ENCODE peak calls at places on chromosomes 13 and 19, in ten cellular contexts. One of them, this sample, is unnamed.

GRCh38 chr13:78679329-78679728 is 20.4 kb upstream of the OBI1 start:
- DNase-seq in lung: no peak
- DNase-seq in fibroblast of the conjunctiva: no peak
- DNase-seq in stimulated activated CD4-positive, alpha-beta T cell treated with anti-CD3 and anti-CD28 coated beads, Interleukin-2, amount 100 ng/mL, for 24 hours: no peak
- DNase-seq in T1000: no peak
- DNase-seq in GM23248: no peak
- DNase-seq in NCI-H1694: no peak
- DNase-seq in NCI-H1436: no peak
- DNase-seq in brain microvascular endothelial cell: no peak
- DNase-seq in NCI-H1105 treated with DMSO at 0.1 percent for 48 hours: no peak
- DNase-seq in this sample: no peak

GRCh38 chr13:31747271-31747670 is 7.9 kb downstream of the RXFP2 start:
- DNase-seq in lung: no peak
- DNase-seq in brain microvascular endothelial cell: no peak
- DNase-seq in NCI-H1436: no peak
- DNase-seq in fibroblast of the conjunctiva: no peak
- DNase-seq in NCI-H1694: no peak
- DNase-seq in stimulated activated CD4-positive, alpha-beta T cell treated with anti-CD3 and anti-CD28 coated beads, Interleukin-2, amount 100 ng/mL, for 24 hours: no peak
- DNase-seq in NCI-H1105 treated with DMSO at 0.1 percent for 48 hours: no peak
- DNase-seq in T1000: no peak
- DNase-seq in GM23248: no peak
- DNase-seq in this sample: no peak

GRCh38 chr13:42478531-42479156 is 95.3 kb upstream of the TNFSF11 start:
- DNase-seq in NCI-H1694: peak; percentile 7
- DNase-seq in stimulated activated CD4-positive, alpha-beta T cell treated with anti-CD3 and anti-CD28 coated beads, Interleukin-2, amount 100 ng/mL, for 24 hours: no peak
- DNase-seq in NCI-H1436: no peak
- DNase-seq in GM23248: peak; percentile 34
- DNase-seq in fibroblast of the conjunctiva: no peak
- DNase-seq in brain microvascular endothelial cell: peak; percentile 60
- DNase-seq in T1000: no peak
- DNase-seq in NCI-H1105 treated with DMSO at 0.1 percent for 48 hours: no peak
- DNase-seq in lung: no peak
- DNase-seq in this sample: no peak

GRCh38 chr19:46725859-46726393 is 9.0 kb upstream of the PRKD2 start:
- DNase-seq in T1000: no peak
- DNase-seq in lung: no peak
- DNase-seq in NCI-H1436: no peak
- DNase-seq in brain microvascular endothelial cell: no peak
- DNase-seq in NCI-H1694: no peak
- DNase-seq in GM23248: no peak
- DNase-seq in stimulated activated CD4-positive, alpha-beta T cell treated with anti-CD3 and anti-CD28 coated beads, Interleukin-2, amount 100 ng/mL, for 24 hours: no peak
- DNase-seq in fibroblast of the conjunctiva: no peak
- DNase-seq in NCI-H1105 treated with DMSO at 0.1 percent for 48 hours: no peak
- DNase-seq in this sample: no peak

GRCh38 chr19:35828694-35829301 is 16.2 kb upstream of the PRODH2 start:
- DNase-seq in brain microvascular endothelial cell: peak; percentile 52
- DNase-seq in GM23248: peak; percentile 78
- DNase-seq in lung: no peak
- DNase-seq in T1000: peak; percentile 28
- DNase-seq in fibroblast of the conjunctiva: peak; percentile 14
- DNase-seq in NCI-H1105 treated with DMSO at 0.1 percent for 48 hours: no peak
- DNase-seq in NCI-H1694: no peak
- DNase-seq in stimulated activated CD4-positive, alpha-beta T cell treated with anti-CD3 and anti-CD28 coated beads, Interleukin-2, amount 100 ng/mL, for 24 hours: peak; percentile 57
- DNase-seq in NCI-H1436: no peak
- DNase-seq in this sample: peak; percentile 52

GRCh38 chr13:41937388-41937787 is 23.5 kb downstream of the VWA8 start:
- DNase-seq in lung: no peak
- DNase-seq in NCI-H1436: no peak
- DNase-seq in GM23248: no peak
- DNase-seq in fibroblast of the conjunctiva: no peak
- DNase-seq in stimulated activated CD4-positive, alpha-beta T cell treated with anti-CD3 and anti-CD28 coated beads, Interleukin-2, amount 100 ng/mL, for 24 hours: no peak
- DNase-seq in brain microvascular endothelial cell: no peak
- DNase-seq in NCI-H1105 treated with DMSO at 0.1 percent for 48 hours: no peak
- DNase-seq in NCI-H1694: no peak
- DNase-seq in T1000: no peak
- DNase-seq in this sample: no peak

GRCh38 chr13:75645141-75645540 is 9.0 kb downstream of the LMO7 start:
- DNase-seq in NCI-H1105 treated with DMSO at 0.1 percent for 48 hours: no peak
- DNase-seq in brain microvascular endothelial cell: no peak
- DNase-seq in fibroblast of the conjunctiva: no peak
- DNase-seq in lung: no peak
- DNase-seq in NCI-H1436: no peak
- DNase-seq in stimulated activated CD4-positive, alpha-beta T cell treated with anti-CD3 and anti-CD28 coated beads, Interleukin-2, amount 100 ng/mL, for 24 hours: no peak
- DNase-seq in GM23248: no peak
- DNase-seq in T1000: no peak
- DNase-seq in NCI-H1694: no peak
- DNase-seq in this sample: no peak

GRCh38 chr19:10205636-10206035 is 10.9 kb upstream of the DNMT1 start:
- DNase-seq in stimulated activated CD4-positive, alpha-beta T cell treated with anti-CD3 and anti-CD28 coated beads, Interleukin-2, amount 100 ng/mL, for 24 hours: no peak
- DNase-seq in NCI-H1105 treated with DMSO at 0.1 percent for 48 hours: no peak
- DNase-seq in NCI-H1694: no peak
- DNase-seq in fibroblast of the conjunctiva: no peak
- DNase-seq in GM23248: no peak
- DNase-seq in brain microvascular endothelial cell: no peak
- DNase-seq in NCI-H1436: no peak
- DNase-seq in lung: no peak
- DNase-seq in T1000: no peak
- DNase-seq in this sample: no peak

GRCh38 chr19:34366670-34367423 is 1.9 kb downstream of the GPI start:
- DNase-seq in fibroblast of the conjunctiva: peak; percentile 36
- DNase-seq in brain microvascular endothelial cell: peak; percentile 12
- DNase-seq in GM23248: peak; percentile 73
- DNase-seq in T1000: no peak
- DNase-seq in NCI-H1436: no peak
- DNase-seq in lung: no peak
- DNase-seq in stimulated activated CD4-positive, alpha-beta T cell treated with anti-CD3 and anti-CD28 coated beads, Interleukin-2, amount 100 ng/mL, for 24 hours: no peak
- DNase-seq in NCI-H1105 treated with DMSO at 0.1 percent for 48 hours: no peak
- DNase-seq in NCI-H1694: no peak
- DNase-seq in this sample: no peak

GRCh38 chr19:12137541-12137940 is 2.6 kb downstream of the ZNF20 start:
- DNase-seq in brain microvascular endothelial cell: no peak
- DNase-seq in stimulated activated CD4-positive, alpha-beta T cell treated with anti-CD3 and anti-CD28 coated beads, Interleukin-2, amount 100 ng/mL, for 24 hours: peak; percentile 44
- DNase-seq in NCI-H1105 treated with DMSO at 0.1 percent for 48 hours: peak; percentile 3
- DNase-seq in T1000: no peak
- DNase-seq in lung: no peak
- DNase-seq in NCI-H1436: no peak
- DNase-seq in fibroblast of the conjunctiva: no peak
- DNase-seq in GM23248: peak; percentile 35
- DNase-seq in NCI-H1694: no peak
- DNase-seq in this sample: peak; percentile 52

GRCh38 chr19:27767234-27767633 is 1445.7 kb downstream of the UQCRFS1 start:
- DNase-seq in NCI-H1105 treated with DMSO at 0.1 percent for 48 hours: no peak
- DNase-seq in NCI-H1436: no peak
- DNase-seq in GM23248: no peak
- DNase-seq in NCI-H1694: no peak
- DNase-seq in lung: peak; percentile 13
- DNase-seq in fibroblast of the conjunctiva: no peak
- DNase-seq in stimulated activated CD4-positive, alpha-beta T cell treated with anti-CD3 and anti-CD28 coated beads, Interleukin-2, amount 100 ng/mL, for 24 hours: no peak
- DNase-seq in T1000: no peak
- DNase-seq in brain microvascular endothelial cell: no peak
- DNase-seq in this sample: no peak